ENCODE peak calls at places on chromosomes 5 and 9, in ten cellular contexts. M is GM03348; F is tibial artery; X is neuronal stem cell; W is pons; O is nephron progenitor cell; Q is IMR-90; J is A549; U is CD8-positive, alpha-beta memory T cell; Z is psoas muscle. A is an unnamed sample.

GRCh38 chr9:134923466-134923865 is 5.8 kb upstream of the FCN1 start:
- DNase-seq in M (no peak), F (peak), X (no peak), W (no peak), O (no peak), Q (no peak), J (no peak), U (no peak), Z (no peak), A (no peak)

GRCh38 chr5:132475531-132475930 is 15.0 kb downstream of the IRF1 start:
- DNase-seq in M (no peak), F (peak), X (no peak), W (no peak), O (no peak), Q (no peak), J (no peak), U (peak), Z (no peak), A (no peak)

GRCh38 chr5:135107986-135108385 is 74.0 kb upstream of the PITX1 start:
- DNase-seq in M (no peak), F (no peak), X (no peak), W (no peak), O (no peak), Q (no peak), J (no peak), U (no peak), Z (peak), A (no peak)

GRCh38 chr9:125401317-125401716 is 139.7 kb downstream of the GAPVD1 start:
- DNase-seq in M (no peak), F (no peak), X (no peak), W (no peak), O (no peak), Q (peak), J (no peak), U (no peak), Z (no peak), A (no peak)

GRCh38 chr5:58156977-58157701 is 302.7 kb downstream of the PLK2 start:
- DNase-seq in M (peak), F (no peak), X (peak), W (no peak), O (no peak), Q (peak), J (no peak), U (no peak), Z (no peak), A (no peak)

GRCh38 chr9:113154471-113154870 is 3.7 kb downstream of the SLC31A2 start:
- DNase-seq in M (peak), F (no peak), X (no peak), W (peak), O (no peak), Q (peak), J (no peak), U (no peak), Z (peak), A (no peak)

GRCh38 chr5:135029468-135030122 is 4.4 kb downstream of the PITX1 start:
- DNase-seq in M (no peak), F (no peak), X (no peak), W (no peak), O (no peak), Q (no peak), J (no peak), U (no peak), Z (no peak), A (no peak)

GRCh38 chr9:115350548-115350947 is 232.6 kb upstream of the TNC start:
- DNase-seq in M (no peak), F (no peak), X (no peak), W (no peak), O (no peak), Q (peak), J (no peak), U (no peak), Z (no peak), A (no peak)

GRCh38 chr5:148457183-148457620 is 73.4 kb downstream of the FBXO38 start:
- DNase-seq in M (no peak), F (no peak), X (no peak), W (no peak), O (no peak), Q (no peak), J (peak), U (no peak), Z (no peak), A (no peak)

GRCh38 chr5:3004361-3005080 is 253.0 kb upstream of the IRX2 start:
- DNase-seq in M (no peak), F (peak), X (no peak), W (no peak), O (no peak), Q (no peak), J (no peak), U (no peak), Z (no peak), A (no peak)

GRCh38 chr5:76615759-76616158 is 7.4 kb downstream of the F2RL2 start:
- DNase-seq in M (no peak), F (no peak), X (no peak), W (no peak), O (no peak), Q (peak), J (no peak), U (no peak), Z (no peak), A (no peak)

GRCh38 chr9:73869261-73869660 is 627.9 kb upstream of the RORB start:
- DNase-seq in M (no peak), F (no peak), X (no peak), W (peak), O (no peak), Q (no peak), J (no peak), U (no peak), Z (no peak), A (no peak)

GRCh38 chr5:160266752-160267345 is 37.5 kb downstream of the FABP6 start:
- DNase-seq in M (no peak), F (no peak), X (no peak), W (no peak), O (peak), Q (no peak), J (no peak), U (no peak), Z (no peak), A (no peak)

GRCh38 chr5:61901997-61902396 is 404.0 kb upstream of the KIF2A start:
- DNase-seq in M (no peak), F (no peak), X (no peak), W (no peak), O (no peak), Q (no peak), J (no peak), U (no peak), Z (no peak), A (no peak)

A was measured in thoracic aorta.